ENCODE peak calls at places on chromosomes 2 and 18, in five cellular contexts. O, F, G, P and A are unnamed samples.
A peak's percentile ranks its signal among the peaks of the same experiment; 100 is the strongest.

GRCh38 chr2:35081001-35081628 is 1274.5 kb upstream of the CRIM1 start:
- DNase-seq in G (no peak), P (no peak), F (no peak), O (no peak), A (no peak)

GRCh38 chr2:163565192-163565591 is 170.6 kb downstream of the FIGN start:
- DNase-seq in F (no peak), G (no peak), O (no peak), P (no peak), A (no peak)

GRCh38 chr2:70255637-70256314 is 2.2 kb upstream of the PCYOX1 start:
- DNase-seq in O (no peak), F (no peak), G (no peak), P (no peak), A (no peak)

GRCh38 chr2:68837164-68837860 is 33.9 kb downstream of the BMP10 start:
- DNase-seq in P (no peak), F (peak; percentile 59), O (peak; percentile 80), G (peak; percentile 43), A (peak; percentile 43)

GRCh38 chr2:21037671-21038108 is 6.2 kb downstream of the APOB start:
- DNase-seq in F (no peak), O (no peak), P (no peak), G (no peak), A (no peak)

GRCh38 chr2:69948963-69949645 is 12.3 kb downstream of the ASPRV1 start:
- DNase-seq in O (no peak), P (no peak), F (no peak), G (no peak), A (no peak)

GRCh38 chr2:62071760-62072680 is 123.9 kb upstream of the B3GNT2 start:
- DNase-seq in G (no peak), P (no peak), O (no peak), F (no peak), A (no peak)

GRCh38 chr2:64737547-64737946 is 83.8 kb upstream of the SERTAD2 start:
- DNase-seq in O (no peak), P (no peak), F (no peak), G (no peak), A (no peak)

GRCh38 chr2:40282428-40282827 is 169.5 kb downstream of the SLC8A1 start:
- DNase-seq in O (no peak), G (no peak), P (no peak), F (no peak), A (no peak)

GRCh38 chr18:21998531-21998930 is 170.9 kb upstream of the GATA6 start:
- DNase-seq in O (no peak), P (no peak), G (no peak), F (no peak), A (no peak)

GRCh38 chr18:37457754-37458153 is 107.8 kb downstream of the CELF4 start:
- DNase-seq in F (no peak), P (no peak), G (no peak), O (no peak), A (no peak)

GRCh38 chr2:177753682-177754475 is 318.7 kb downstream of the PDE11A start:
- DNase-seq in P (peak; percentile 41), F (peak; percentile 67), G (no peak), O (no peak), A (no peak)

GRCh38 chr2:106158871-106159270 is 35.2 kb downstream of the UXS1 start:
- DNase-seq in O (no peak), P (no peak), F (no peak), G (peak; percentile 59), A (no peak)

GRCh38 chr2:165795011-165795410 is 964 bp upstream of the GALNT3 start:
- DNase-seq in O (peak; percentile 19), P (no peak), F (no peak), G (no peak), A (no peak)

GRCh38 chr2:46815121-46815802 is 100.3 kb downstream of the MCFD2 start:
- DNase-seq in P (no peak), O (no peak), F (no peak), G (no peak), A (no peak)

GRCh38 chr2:237280235-237280634 is 133.7 kb downstream of the COL6A3 start:
- DNase-seq in F (no peak), O (no peak), P (peak; percentile 97), G (no peak), A (no peak)
- H3K27ac ChIP-seq in F (peak overlapping the region; percentile 76), O (no peak overlapping the region), P (peak overlapping the region; percentile 99), G (no peak overlapping the region), A (no peak overlapping the region)

GRCh38 chr2:145095641-145096435 is 575.9 kb upstream of the ZEB2 start:
- DNase-seq in F (no peak), O (no peak), P (peak; percentile 51), G (no peak), A (no peak)
- H3K27ac ChIP-seq in F (no peak overlapping the region), O (no peak overlapping the region), P (no peak overlapping the region), G (no peak overlapping the region), A (no peak overlapping the region)

GRCh38 chr18:45958730-45959129 is 8.4 kb downstream of the EPG5 start:
- DNase-seq in P (no peak), F (no peak), G (no peak), O (no peak), A (no peak)

GRCh38 chr18:45958027-45958426 is 9.1 kb downstream of the EPG5 start:
- DNase-seq in O (no peak), G (no peak), F (no peak), P (no peak), A (no peak)

GRCh38 chr18:45967007-45967706 is at the start of gene EPG5:
- DNase-seq in O (peak; percentile 97), F (peak; percentile 95), G (peak; percentile 85), P (peak; percentile 84), A (peak; percentile 83)

GRCh38 chr18:45962461-45962860 is 4.7 kb downstream of the EPG5 start:
- DNase-seq in G (peak; percentile 52), P (no peak), O (peak; percentile 49), F (no peak), A (peak; percentile 60)

DNA sequence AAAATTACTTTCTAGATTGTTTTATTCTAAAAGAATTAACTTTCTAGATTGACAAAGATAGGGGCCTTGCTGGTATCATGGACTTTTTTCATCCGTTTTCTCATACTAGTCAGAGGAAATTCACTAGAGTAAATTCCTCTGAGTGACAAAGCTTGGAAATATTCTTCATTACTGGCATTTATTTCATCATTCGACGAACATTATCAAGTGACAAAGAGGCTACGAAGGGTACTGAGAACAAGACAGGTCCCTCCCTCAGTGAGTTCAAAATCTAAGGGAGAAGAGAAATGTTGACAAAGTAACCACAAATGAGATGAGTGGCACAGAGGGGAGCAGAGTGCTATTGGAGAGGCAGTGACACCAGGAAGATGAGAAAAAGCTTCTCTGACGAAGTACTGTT is 4.3 kb downstream of the EPG5 start:
- DNase-seq in F (no peak), G (no peak), O (no peak), P (no peak), A (no peak)
- H3K27ac ChIP-seq in F (peak overlapping the region; percentile 56), G (peak overlapping the region; percentile 82), O (peak overlapping the region; percentile 41), P (peak overlapping the region; percentile 87), A (peak overlapping the region; percentile 79)

DNA sequence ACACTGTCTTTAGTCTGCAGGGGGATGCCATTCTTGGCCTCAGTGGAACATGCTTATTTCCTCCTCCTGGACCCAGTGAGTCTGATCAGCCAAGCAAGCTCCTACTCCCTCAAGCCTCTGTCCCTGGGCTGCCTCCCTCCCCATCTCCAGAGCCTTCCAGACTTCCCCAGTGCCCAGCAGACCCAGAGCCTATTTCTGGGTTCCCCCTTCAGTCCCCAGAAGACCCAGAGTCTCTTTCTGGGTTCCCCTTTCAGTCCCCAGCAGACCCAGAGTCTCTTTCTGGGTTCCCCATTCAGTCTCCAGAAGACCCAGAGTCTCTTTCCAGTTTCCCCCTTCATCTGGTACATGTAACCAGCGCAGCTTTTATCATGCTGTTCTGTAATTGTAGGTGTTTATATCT is 17.0 kb upstream of the PKDCC start:
- DNase-seq in G (no peak), O (no peak), P (no peak), F (no peak), A (no peak)
- H3K27ac ChIP-seq in G (no peak overlapping the region), O (no peak overlapping the region), P (no peak overlapping the region), F (no peak overlapping the region), A (no peak overlapping the region)